ENCODE peak calls at places on chromosomes 3 and 15, in five cellular contexts. W, I, O, H and D are unnamed samples.

GRCh38 chr3:170572665-170573253 is 13.1 kb downstream of the SLC7A14 start:
- DNase-seq in I (no peak), W (no peak), O (peak), H (no peak), D (no peak)

GRCh38 chr15:51737538-51738305 is at the start of gene LYSMD2:
- DNase-seq in I (peak), O (peak), H (peak), W (peak), D (no peak)

GRCh38 chr15:61084944-61085367 is 144.1 kb downstream of the RORA start:
- DNase-seq in I (no peak), O (peak), H (no peak), W (no peak), D (no peak)

GRCh38 chr3:43723121-43723734 is 32.5 kb downstream of the ABHD5 start:
- DNase-seq in H (no peak), O (peak), I (no peak), W (no peak), D (no peak)

GRCh38 chr3:88005066-88005465 is 53.7 kb downstream of the CGGBP1 start:
- DNase-seq in I (no peak), W (no peak), O (peak), H (no peak), D (no peak)

GRCh38 chr15:69032006-69032405 is 17.5 kb downstream of the NOX5 start:
- DNase-seq in I (no peak), O (no peak), H (no peak), W (no peak), D (no peak)

GRCh38 chr3:16343101-16343500 is 78.1 kb downstream of the OXNAD1 start:
- DNase-seq in H (no peak), O (no peak), W (no peak), I (no peak), D (no peak)

GRCh38 chr3:170222647-170223541 is 670 bp downstream of the PRKCI start:
- DNase-seq in H (peak), I (peak), W (peak), O (no peak), D (no peak)

GRCh38 chr15:99511865-99512632 is 53.7 kb upstream of the MEF2A start:
- DNase-seq in I (no peak), O (peak), H (no peak), W (no peak), D (no peak)

GRCh38 chr15:88982304-88982945 is 69.2 kb upstream of the MFGE8 start:
- DNase-seq in H (peak), O (peak), W (no peak), I (no peak), D (no peak)

GRCh38 chr3:56802793-56803192 is 1.0 kb upstream of the ARHGEF3 start:
- DNase-seq in I (no peak), W (no peak), H (no peak), O (no peak), D (no peak)

GRCh38 chr15:36912311-36912712 is 188.0 kb downstream of the MEIS2 start:
- DNase-seq in H (no peak), I (no peak), W (no peak), O (peak), D (no peak)

GRCh38 chr3:145903472-145904013 is 257.4 kb downstream of the PLOD2 start:
- DNase-seq in W (no peak), I (no peak), H (no peak), O (no peak), D (no peak)

GRCh38 chr3:4888913-4889846 is 90.1 kb upstream of the BHLHE40 start:
- DNase-seq in H (no peak), W (peak), O (no peak), I (no peak), D (no peak)

DNA sequence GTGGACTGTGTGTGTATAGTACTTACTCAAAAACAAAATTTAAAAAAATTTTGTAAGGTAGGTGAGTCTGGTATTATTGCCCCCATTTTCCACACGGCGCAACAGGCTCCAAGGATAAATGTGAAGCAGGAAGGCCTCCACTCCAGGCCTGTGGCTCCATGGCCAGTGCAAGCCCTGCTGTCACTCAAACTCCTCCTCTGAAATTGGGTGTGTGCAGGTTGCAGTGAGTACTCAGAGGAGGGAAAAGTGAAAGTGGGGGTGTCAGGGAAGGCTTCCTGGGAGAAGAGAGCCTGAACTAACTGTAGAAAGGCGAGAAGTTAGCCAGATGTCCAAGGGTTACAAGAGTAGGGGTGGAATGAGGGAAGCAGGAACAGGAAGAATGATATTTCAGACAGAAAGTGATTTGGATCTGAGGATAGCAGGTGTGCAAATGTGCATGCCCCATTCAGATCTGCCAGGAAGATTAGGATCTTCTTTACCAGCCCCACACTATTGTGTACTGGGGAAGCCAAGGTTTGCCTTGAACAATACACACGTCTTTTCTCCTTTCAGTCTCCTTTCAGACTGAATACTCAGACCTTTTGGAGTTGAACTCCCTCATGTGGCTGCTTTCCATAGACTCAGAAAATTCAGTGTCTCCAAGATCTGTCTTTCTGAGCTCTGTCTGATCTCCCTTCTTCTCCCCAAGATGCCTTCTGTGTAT is 48.7 kb upstream of the RYK start:
- DNase-seq in O (peak), W (no peak), I (no peak), H (peak), D (no peak)
- TF ChIP-seq CTCF in O (peak), W (no peak), I (no peak), H (peak), D (no peak)

GRCh38 chr3:194871143-194871863 is 185.6 kb downstream of the FAM43A start:
- DNase-seq in H (peak), I (no peak), W (no peak), O (peak), D (peak)

GRCh38 chr3:194867270-194867983 is 181.7 kb downstream of the FAM43A start:
- DNase-seq in H (no peak), I (no peak), O (peak), W (no peak), D (no peak)

GRCh38 chr3:194868831-194869230 is 183.1 kb downstream of the FAM43A start:
- DNase-seq in O (no peak), W (no peak), I (no peak), H (no peak), D (no peak)

GRCh38 chr3:194870394-194871110 is 184.9 kb downstream of the FAM43A start:
- DNase-seq in H (peak), O (peak), I (no peak), W (no peak), D (no peak)

DNA sequence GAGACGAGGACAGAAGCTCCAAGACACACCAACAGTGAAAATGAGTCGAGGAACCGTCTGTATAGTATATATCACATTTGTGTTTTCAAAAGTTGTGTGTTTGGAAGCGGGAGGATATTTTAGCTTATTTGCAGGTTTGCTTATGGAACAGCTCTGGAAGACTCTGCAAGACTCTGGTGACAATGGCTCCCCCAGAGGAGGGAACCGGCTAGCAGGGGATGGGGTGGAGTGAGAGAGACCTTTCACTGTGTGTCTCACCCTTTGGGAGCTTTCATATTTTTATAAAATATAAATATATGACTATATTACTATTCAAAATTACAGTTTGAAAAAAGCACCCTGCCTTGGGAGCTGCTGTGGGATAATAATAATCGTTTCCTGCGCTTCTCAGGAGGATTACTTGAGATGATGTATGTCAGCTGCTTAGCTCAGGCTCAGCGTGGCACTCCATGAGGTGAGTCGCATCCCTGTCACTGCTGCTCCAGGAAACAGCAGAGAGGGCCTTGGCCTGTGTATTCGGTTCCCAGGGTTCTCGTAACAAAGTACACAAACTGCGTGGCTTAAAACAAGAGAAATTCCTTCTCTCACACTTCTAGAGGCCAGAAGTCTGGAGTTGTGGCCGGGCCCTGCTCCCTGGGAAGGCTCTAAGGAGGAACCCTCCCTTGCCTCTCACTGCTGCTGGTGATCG is 183.9 kb downstream of the FAM43A start:
- DNase-seq in H (no peak), W (no peak), O (peak), I (no peak), D (no peak)
- TF ChIP-seq CTCF in H (no peak), W (no peak), O (peak), I (no peak), D (no peak)

GRCh38 chr15:74390552-74391288 is 23.3 kb upstream of the CYP11A1 start:
- DNase-seq in W (no peak), H (no peak), I (no peak), O (no peak), D (no peak)
- TF ChIP-seq CTCF in W (no peak), H (no peak), I (no peak), O (no peak), D (no peak)

GRCh38 chr3:29871087-29871486 is 590.2 kb downstream of the RBMS3 start:
- DNase-seq in W (no peak), O (peak), I (no peak), H (no peak), D (no peak)
- TF ChIP-seq CTCF in W (no peak), O (no peak), I (no peak), H (no peak), D (no peak)